ENCODE peak calls at places on chromosomes 11 and 22, in eight cellular contexts. Q is head of caudate nucleus; F is tibial nerve; Z is WTC11; K is NCI-H1092 treated with DMSO at 0.1 percent for 48 hours; E is activated CD4-positive, alpha-beta T cell treated with anti-CD3 and anti-CD28 coated beads, Interleukin-2, amount 10 ng/mL, durations not matched to agents 7 days and 5 days; D is putamen; G is stimulated activated CD4-positive, alpha-beta T cell treated with anti-CD3 and anti-CD28 coated beads, Interleukin-15, amount 100 ng/mL, for 1 hour. M is an unnamed sample.

GRCh38 chr11:76653674-76654309 is 16.8 kb downstream of the LRRC32 start:
- DNase-seq in G (no peak), F (peak; percentile 53), Q (no peak), D (no peak), E (no peak), K (no peak), Z (peak; percentile 4), M (peak; percentile 82)

GRCh38 chr11:104001474-104001873 is 35.0 kb upstream of the DDI1 start:
- DNase-seq in Q (no peak), E (no peak), D (no peak), Z (no peak), F (no peak), G (no peak), K (no peak), M (no peak)

GRCh38 chr11:12165237-12165875 is 55.0 kb downstream of the MICAL2 start:
- DNase-seq in D (no peak), F (no peak), E (no peak), G (no peak), Z (no peak), Q (no peak), K (peak; percentile 7), M (no peak)

GRCh38 chr11:124026498-124026897 is at the start of gene OR10G8:
- DNase-seq in E (no peak), F (no peak), Q (no peak), K (no peak), G (no peak), Z (no peak), D (no peak), M (no peak)

GRCh38 chr11:8989411-8989810 is 14.4 kb downstream of the NRIP3 start:
- DNase-seq in F (no peak), D (no peak), E (no peak), G (no peak), Q (no peak), K (no peak), Z (no peak), M (no peak)

GRCh38 chr11:14623036-14623435 is 20.6 kb upstream of the PDE3B start:
- DNase-seq in G (no peak), K (no peak), D (no peak), Z (no peak), Q (no peak), F (no peak), E (no peak), M (no peak)

GRCh38 chr22:44318751-44319150 is 6.0 kb upstream of the SHISAL1 start:
- DNase-seq in Q (no peak), K (no peak), D (no peak), G (no peak), Z (no peak), F (no peak), E (no peak), M (no peak)

GRCh38 chr22:33400891-33401290 is 342.7 kb upstream of the SYN3 start:
- DNase-seq in E (no peak), Z (no peak), G (no peak), Q (peak; percentile 17), D (no peak), F (no peak), K (peak; percentile 9), M (no peak)

GRCh38 chr11:8268530-8269461 is 5.1 kb upstream of the LMO1 start:
- DNase-seq in Z (peak; percentile 50), F (no peak), G (no peak), D (no peak), Q (no peak), K (no peak), E (no peak), M (peak; percentile 53)

GRCh38 chr22:46851941-46852340 is 89.5 kb downstream of the TBC1D22A start:
- DNase-seq in Q (no peak), F (no peak), Z (no peak), D (no peak), K (no peak), E (no peak), G (no peak), M (no peak)

GRCh38 chr11:95884364-95884763 is 39.5 kb downstream of the MTMR2 start:
- DNase-seq in F (no peak), K (no peak), Z (no peak), Q (no peak), E (no peak), G (no peak), D (no peak), M (no peak)

GRCh38 chr11:102467080-102467708 is 14.6 kb upstream of the TMEM123 start:
- DNase-seq in D (no peak), Z (no peak), K (no peak), F (no peak), E (no peak), G (no peak), Q (no peak), M (no peak)

GRCh38 chr22:43823353-43823908 is 11.3 kb upstream of the EFCAB6 start:
- DNase-seq in F (no peak), K (peak; percentile 25), D (no peak), Z (no peak), Q (no peak), E (no peak), G (no peak), M (peak; percentile 56)

GRCh38 chr11:111538407-111539114 is 2.0 kb upstream of the LAYN start:
- DNase-seq in G (no peak), Z (no peak), D (no peak), K (no peak), Q (no peak), E (no peak), F (no peak), M (no peak)

GRCh38 chr11:85423331-85423730 is 203.8 kb downstream of the DLG2 start:
- DNase-seq in G (no peak), Q (no peak), Z (no peak), D (no peak), K (no peak), E (no peak), F (no peak), M (no peak)

GRCh38 chr22:49969751-49970527 is 9.4 kb downstream of the PIM3 start:
- DNase-seq in Z (no peak), D (no peak), K (no peak), Q (no peak), E (no peak), F (no peak), G (no peak), M (no peak)

GRCh38 chr11:8338138-8338537 is 74.5 kb upstream of the LMO1 start:
- DNase-seq in Z (peak; percentile 82), K (peak; percentile 17), E (peak; percentile 35), F (no peak), G (no peak), Q (peak; percentile 50), D (no peak), M (no peak)